ENCODE peak calls at places on chromosomes 12 and 14, in eight cellular contexts. One of them, this sample, is unnamed.

GRCh38 chr14:92973265-92973797 is 50.4 kb downstream of the CHGA start:
- DNase-seq in K562: peak; percentile 51
- DNase-seq in GM12878: no peak
- DNase-seq in prostate gland: peak; percentile 86
- DNase-seq in transverse colon: peak; percentile 81
- DNase-seq in HCT116: no peak
- DNase-seq in spleen: peak; percentile 83
- DNase-seq in SK-N-SH: peak; percentile 74
- DNase-seq in this sample: peak; percentile 62

GRCh38 chr14:29566194-29566593 is 361.5 kb downstream of the PRKD1 start:
- DNase-seq in K562: no peak
- DNase-seq in GM12878: no peak
- DNase-seq in prostate gland: no peak
- DNase-seq in transverse colon: no peak
- DNase-seq in HCT116: no peak
- DNase-seq in spleen: no peak
- DNase-seq in SK-N-SH: no peak
- DNase-seq in this sample: no peak

GRCh38 chr12:113855998-113856397 is 110.1 kb downstream of the RBM19 start:
- DNase-seq in K562: no peak
- DNase-seq in GM12878: no peak
- DNase-seq in prostate gland: no peak
- DNase-seq in transverse colon: no peak
- DNase-seq in HCT116: no peak
- DNase-seq in spleen: no peak
- DNase-seq in SK-N-SH: no peak
- DNase-seq in this sample: no peak

GRCh38 chr14:44154889-44155288 is 352.2 kb downstream of the FSCB start:
- DNase-seq in K562: no peak
- DNase-seq in GM12878: no peak
- DNase-seq in prostate gland: no peak
- DNase-seq in transverse colon: no peak
- DNase-seq in HCT116: no peak
- DNase-seq in spleen: no peak
- DNase-seq in SK-N-SH: no peak
- DNase-seq in this sample: no peak

GRCh38 chr12:123828871-123829547 is 66.9 kb downstream of the DNAH10 start:
- DNase-seq in K562: no peak
- DNase-seq in GM12878: no peak
- DNase-seq in prostate gland: no peak
- DNase-seq in transverse colon: no peak
- DNase-seq in HCT116: no peak
- DNase-seq in spleen: no peak
- DNase-seq in SK-N-SH: no peak
- DNase-seq in this sample: no peak

GRCh38 chr12:45833401-45833800 is 103.9 kb downstream of the ARID2 start:
- DNase-seq in K562: no peak
- DNase-seq in GM12878: no peak
- DNase-seq in prostate gland: no peak
- DNase-seq in transverse colon: no peak
- DNase-seq in HCT116: no peak
- DNase-seq in spleen: no peak
- DNase-seq in SK-N-SH: no peak
- DNase-seq in this sample: no peak

GRCh38 chr12:81992461-81992860 is 233.3 kb upstream of the PPFIA2 start:
- DNase-seq in K562: no peak
- DNase-seq in GM12878: no peak
- DNase-seq in prostate gland: no peak
- DNase-seq in transverse colon: peak; percentile 7
- DNase-seq in HCT116: peak; percentile 21
- DNase-seq in spleen: no peak
- DNase-seq in SK-N-SH: peak; percentile 13
- DNase-seq in this sample: peak; percentile 34

GRCh38 chr12:59375633-59376032 is 220.2 kb upstream of the SLC16A7 start:
- DNase-seq in K562: no peak
- DNase-seq in GM12878: no peak
- DNase-seq in prostate gland: no peak
- DNase-seq in transverse colon: no peak
- DNase-seq in HCT116: no peak
- DNase-seq in spleen: no peak
- DNase-seq in SK-N-SH: no peak
- DNase-seq in this sample: no peak

GRCh38 chr14:92844220-92844619 is 50.1 kb downstream of the GOLGA5 start:
- DNase-seq in K562: no peak
- DNase-seq in GM12878: peak; percentile 47
- DNase-seq in prostate gland: no peak
- DNase-seq in transverse colon: no peak
- DNase-seq in HCT116: no peak
- DNase-seq in spleen: no peak
- DNase-seq in SK-N-SH: no peak
- DNase-seq in this sample: no peak

GRCh38 chr12:52151859-52152783 is 39.7 kb downstream of the KRT80 start:
- DNase-seq in K562: peak; percentile 95
- DNase-seq in GM12878: no peak
- DNase-seq in prostate gland: peak; percentile 88
- DNase-seq in transverse colon: peak; percentile 77
- DNase-seq in HCT116: no peak
- DNase-seq in spleen: peak; percentile 90
- DNase-seq in SK-N-SH: peak; percentile 90
- DNase-seq in this sample: peak; percentile 79

GRCh38 chr14:94113490-94113889 is 3.0 kb downstream of the IFI27 start:
- DNase-seq in K562: no peak
- DNase-seq in GM12878: no peak
- DNase-seq in prostate gland: no peak
- DNase-seq in transverse colon: peak; percentile 73
- DNase-seq in HCT116: no peak
- DNase-seq in spleen: no peak
- DNase-seq in SK-N-SH: peak; percentile 64
- DNase-seq in this sample: peak; percentile 82

DNA sequence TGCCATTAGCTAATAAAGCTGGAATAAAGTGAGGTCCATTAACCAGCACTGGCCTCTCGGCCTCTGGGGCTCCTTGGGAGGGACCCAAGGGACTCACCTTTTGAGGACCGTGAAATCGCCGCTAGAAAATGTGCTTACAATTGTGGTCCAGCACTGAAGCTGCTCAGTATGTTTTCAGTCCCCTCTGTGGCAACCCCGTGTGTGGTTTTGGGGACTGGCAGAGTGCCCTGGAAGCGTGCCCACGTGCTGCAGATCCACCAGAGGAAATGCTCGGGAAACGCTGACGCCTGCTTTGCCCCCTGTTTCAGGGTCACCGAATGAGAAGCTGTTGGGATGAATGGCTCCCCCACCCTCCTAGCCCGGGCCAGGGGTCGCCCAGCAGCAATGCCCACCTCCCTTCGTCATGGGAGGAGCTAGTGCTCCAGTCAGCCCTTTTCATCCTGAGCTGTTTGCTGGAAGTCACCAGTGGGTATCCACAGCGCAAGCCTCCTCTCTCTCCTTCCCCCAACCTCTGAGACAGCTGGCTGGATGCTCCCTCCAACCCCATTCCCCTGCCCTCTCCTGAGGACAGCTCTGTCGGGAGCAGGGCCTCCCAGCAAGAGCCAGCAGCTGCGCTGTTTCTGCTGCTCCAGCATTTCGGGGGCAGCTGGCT is 33.1 kb upstream of the PPP1R13B start:
- DNase-seq in K562: no peak
- DNase-seq in GM12878: no peak
- DNase-seq in prostate gland: peak; percentile 70
- DNase-seq in transverse colon: peak; percentile 72
- DNase-seq in HCT116: no peak
- DNase-seq in spleen: peak; percentile 88
- DNase-seq in SK-N-SH: peak; percentile 62
- DNase-seq in this sample: peak; percentile 91
- TF ChIP-seq POLR2AphosphoS5 in K562: no peak
- TF ChIP-seq POLR2AphosphoS5 in GM12878: no peak
- TF ChIP-seq POLR2AphosphoS5 in prostate gland: no peak
- TF ChIP-seq POLR2AphosphoS5 in transverse colon: no peak
- TF ChIP-seq POLR2AphosphoS5 in HCT116: no peak
- TF ChIP-seq POLR2AphosphoS5 in spleen: peak; percentile 69
- TF ChIP-seq POLR2AphosphoS5 in SK-N-SH: no peak
- TF ChIP-seq POLR2AphosphoS5 in this sample: peak; percentile 7

DNA sequence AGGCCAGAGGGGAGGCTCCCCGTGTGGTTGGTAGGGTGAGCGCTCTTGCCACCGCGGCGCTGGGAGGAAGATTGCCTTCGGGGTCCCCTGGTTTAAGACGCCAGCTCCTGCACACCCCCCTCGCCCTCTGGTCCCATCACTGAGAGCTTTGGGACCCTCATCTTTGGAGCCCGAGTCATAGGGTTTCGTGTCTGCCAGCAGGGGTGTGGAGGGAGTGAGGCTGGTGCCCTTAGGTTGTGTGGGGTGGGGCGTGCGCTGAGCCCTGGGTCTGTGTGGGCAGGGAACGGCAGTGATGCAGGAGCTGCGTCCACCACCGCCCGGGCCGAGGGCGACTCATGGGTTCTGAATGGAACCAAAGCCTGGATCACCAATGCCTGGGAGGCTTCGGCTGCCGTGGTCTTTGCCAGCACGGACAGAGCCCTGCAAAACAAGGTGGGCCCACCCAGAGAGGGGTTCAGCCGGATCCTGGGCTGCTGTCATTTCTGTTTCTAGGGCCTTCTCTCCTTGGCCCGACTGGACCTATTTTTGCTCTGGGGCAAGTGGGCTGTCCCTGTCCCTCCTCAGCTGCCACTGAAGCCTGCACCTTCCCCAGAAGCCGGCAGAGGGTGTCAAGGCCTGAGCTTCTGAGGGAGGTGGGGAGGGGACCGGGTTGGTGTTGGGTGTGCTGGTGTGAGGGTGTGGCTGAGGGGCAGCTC is 12.1 kb downstream of the ACADS start:
- DNase-seq in K562: no peak
- DNase-seq in GM12878: no peak
- DNase-seq in prostate gland: no peak
- DNase-seq in transverse colon: no peak
- DNase-seq in HCT116: no peak
- DNase-seq in spleen: peak; percentile 72
- DNase-seq in SK-N-SH: no peak
- DNase-seq in this sample: no peak
- TF ChIP-seq CTCF in K562: peak; percentile 36
- TF ChIP-seq CTCF in GM12878: no peak
- TF ChIP-seq CTCF in prostate gland: peak; percentile 9
- TF ChIP-seq CTCF in transverse colon: no peak
- TF ChIP-seq CTCF in HCT116: no peak
- TF ChIP-seq CTCF in spleen: no peak
- TF ChIP-seq CTCF in SK-N-SH: no peak
- TF ChIP-seq CTCF in this sample: no peak

GRCh38 chr12:48197967-48198618 is 5.0 kb downstream of the OR10AD1 start:
- DNase-seq in K562: peak; percentile 96
- DNase-seq in GM12878: peak; percentile 80
- DNase-seq in prostate gland: peak; percentile 96
- DNase-seq in transverse colon: peak; percentile 97
- DNase-seq in HCT116: peak; percentile 87
- DNase-seq in spleen: peak; percentile 99
- DNase-seq in SK-N-SH: peak; percentile 91
- DNase-seq in this sample: peak; percentile 98
- TF ChIP-seq POLR2AphosphoS5 in K562: peak; percentile 96
- TF ChIP-seq POLR2AphosphoS5 in GM12878: peak; percentile 99
- TF ChIP-seq POLR2AphosphoS5 in prostate gland: peak; percentile 98
- TF ChIP-seq POLR2AphosphoS5 in transverse colon: peak; percentile 98
- TF ChIP-seq POLR2AphosphoS5 in HCT116: peak; percentile 83
- TF ChIP-seq POLR2AphosphoS5 in spleen: peak; percentile 100
- TF ChIP-seq POLR2AphosphoS5 in SK-N-SH: peak; percentile 97
- TF ChIP-seq POLR2AphosphoS5 in this sample: peak; percentile 94

DNA sequence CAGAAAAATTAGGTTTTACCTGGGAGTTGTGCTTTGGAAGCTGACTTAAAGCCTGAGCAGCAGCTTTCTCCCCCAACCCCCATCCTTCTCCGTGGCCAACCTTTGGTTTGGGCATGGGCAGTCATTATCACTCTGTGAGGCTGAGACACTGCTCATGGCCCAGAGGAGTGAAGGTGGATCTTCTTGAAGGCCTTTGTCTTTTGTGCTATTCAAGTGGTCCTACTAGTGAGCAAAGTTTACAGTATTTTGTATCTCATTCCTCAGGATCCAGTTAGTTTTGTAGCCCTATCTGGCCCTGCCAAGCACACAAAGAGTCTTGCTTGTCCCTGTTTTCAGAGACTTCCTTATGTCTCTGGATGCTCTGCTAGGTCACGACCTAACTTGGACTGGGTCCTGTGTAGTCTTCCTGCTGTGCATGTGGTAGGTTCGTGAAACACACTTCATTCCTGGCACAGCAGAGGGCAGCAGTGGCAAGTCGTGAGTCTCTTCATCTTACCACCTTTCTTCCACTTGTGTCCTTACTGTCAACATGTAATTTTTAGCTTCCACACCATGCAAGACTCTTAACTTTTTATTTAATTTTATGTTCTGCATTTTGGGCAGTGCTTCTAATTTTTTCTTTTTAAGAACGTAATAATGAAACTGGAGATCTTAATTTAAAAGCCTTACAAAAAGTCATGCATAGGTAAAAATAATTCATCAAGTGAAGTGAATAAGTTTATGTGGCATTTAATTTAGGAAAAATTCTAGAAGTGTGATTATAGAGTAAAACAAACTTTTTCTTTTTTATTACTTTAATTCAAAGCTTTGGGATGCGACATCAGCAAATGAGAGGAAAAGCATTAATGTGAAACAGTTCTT is 53.7 kb downstream of the APAF1 start:
- DNase-seq in K562: peak; percentile 30
- DNase-seq in GM12878: peak; percentile 38
- DNase-seq in prostate gland: peak; percentile 24
- DNase-seq in transverse colon: peak; percentile 34
- DNase-seq in HCT116: peak; percentile 31
- DNase-seq in spleen: no peak
- DNase-seq in SK-N-SH: peak; percentile 65
- DNase-seq in this sample: peak; percentile 31
- TF ChIP-seq CTCF in K562: peak; percentile 69
- TF ChIP-seq CTCF in GM12878: peak; percentile 77
- TF ChIP-seq CTCF in prostate gland: peak; percentile 38
- TF ChIP-seq CTCF in transverse colon: peak; percentile 49
- TF ChIP-seq CTCF in HCT116: peak; percentile 50
- TF ChIP-seq CTCF in spleen: no peak
- TF ChIP-seq CTCF in SK-N-SH: peak; percentile 74
- TF ChIP-seq CTCF in this sample: peak; percentile 6

DNA sequence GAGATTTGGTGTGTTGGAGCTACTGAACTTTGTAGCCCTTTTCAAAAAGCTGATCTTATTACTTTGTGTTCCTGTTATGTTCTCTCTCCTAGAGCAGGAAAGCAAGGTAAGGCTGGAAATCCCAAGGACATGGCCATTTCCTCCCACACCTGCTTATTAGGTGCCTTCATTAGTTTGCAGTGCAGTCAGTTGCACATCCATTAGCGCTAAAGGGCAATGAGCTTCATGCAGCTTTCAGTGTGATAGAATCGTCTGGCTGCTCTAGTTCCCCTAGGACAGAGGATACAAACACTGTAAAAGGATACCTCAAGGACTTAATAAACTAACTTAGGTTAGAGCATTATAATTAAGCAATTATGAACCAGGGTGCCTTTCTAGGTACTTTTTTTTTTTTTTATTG is 21.1 kb downstream of the TMEM117 start:
- DNase-seq in K562: no peak
- DNase-seq in GM12878: no peak
- DNase-seq in prostate gland: no peak
- DNase-seq in transverse colon: no peak
- DNase-seq in HCT116: no peak
- DNase-seq in spleen: no peak
- DNase-seq in SK-N-SH: no peak
- DNase-seq in this sample: no peak
- TF ChIP-seq POLR2AphosphoS5 in K562: no peak
- TF ChIP-seq POLR2AphosphoS5 in GM12878: no peak
- TF ChIP-seq POLR2AphosphoS5 in prostate gland: no peak
- TF ChIP-seq POLR2AphosphoS5 in transverse colon: no peak
- TF ChIP-seq POLR2AphosphoS5 in HCT116: no peak
- TF ChIP-seq POLR2AphosphoS5 in spleen: no peak
- TF ChIP-seq POLR2AphosphoS5 in SK-N-SH: no peak
- TF ChIP-seq POLR2AphosphoS5 in this sample: no peak